ENCODE peak calls at places on chromosomes 7 and 10, in seven cellular contexts. V is choroid plexus epithelial cell, J is HFF-Myc, Y is suprapubic skin, D is spleen, G is heart left ventricle, P is Peyer's patch. A is an unnamed sample.

GRCh38 chr10:12638103-12638502 is 288.8 kb downstream of the CAMK1D start:
- DNase-seq in V (peak; percentile 68), J (peak; percentile 63), Y (no peak), D (no peak), G (no peak), P (peak; percentile 82), A (no peak)

GRCh38 chr7:76133839-76134238 is 67.9 kb upstream of the SRRM3 start:
- DNase-seq in V (no peak), J (no peak), Y (no peak), D (no peak), G (no peak), P (no peak), A (no peak)

GRCh38 chr7:80767655-80768054 is 129.2 kb downstream of the CD36 start:
- DNase-seq in V (no peak), J (no peak), Y (no peak), D (no peak), G (no peak), P (no peak), A (no peak)

GRCh38 chr7:65379318-65379717 is 5.7 kb downstream of the ZNF92 start:
- DNase-seq in V (peak; percentile 65), J (no peak), Y (no peak), D (no peak), G (no peak), P (no peak), A (peak; percentile 46)

GRCh38 chr7:1849351-1849951 is 179.4 kb downstream of the ELFN1 start:
- DNase-seq in V (no peak), J (no peak), Y (peak; percentile 55), D (peak; percentile 54), G (peak; percentile 22), P (no peak), A (no peak)

GRCh38 chr10:80599424-80599847 is 61.7 kb downstream of the SH2D4B start:
- DNase-seq in V (peak; percentile 69), J (no peak), Y (no peak), D (peak; percentile 89), G (peak; percentile 40), P (peak; percentile 46), A (peak; percentile 48)

GRCh38 chr10:132397036-132397541 is at the start of gene PWWP2B:
- DNase-seq in V (no peak), J (no peak), Y (no peak), D (peak; percentile 94), G (peak; percentile 55), P (peak; percentile 82), A (no peak)

GRCh38 chr7:27921081-27921836 is 181.3 kb downstream of the TAX1BP1 start:
- DNase-seq in V (peak; percentile 91), J (peak; percentile 79), Y (no peak), D (no peak), G (no peak), P (no peak), A (peak; percentile 86)

GRCh38 chr7:150935149-150935548 is 43.0 kb downstream of the KCNH2 start:
- DNase-seq in V (no peak), J (no peak), Y (no peak), D (no peak), G (no peak), P (peak; percentile 37), A (no peak)

GRCh38 chr7:158157460-158157859 is 430.2 kb downstream of the PTPRN2 start:
- DNase-seq in V (no peak), J (no peak), Y (no peak), D (no peak), G (no peak), P (no peak), A (no peak)

GRCh38 chr10:23448802-23449570 is 10.1 kb downstream of the OTUD1 start:
- DNase-seq in V (peak; percentile 53), J (no peak), Y (no peak), D (no peak), G (no peak), P (no peak), A (peak; percentile 46)

GRCh38 chr7:155844019-155844453 is 31.8 kb upstream of the SHH start:
- DNase-seq in V (peak; percentile 18), J (no peak), Y (no peak), D (no peak), G (no peak), P (peak; percentile 85), A (peak; percentile 12)

GRCh38 chr10:29950391-29950790 is 109.0 kb downstream of the JCAD start:
- DNase-seq in V (no peak), J (no peak), Y (no peak), D (no peak), G (no peak), P (no peak), A (no peak)

GRCh38 chr7:157550300-157551275 is 213.8 kb downstream of the DNAJB6 start:
- DNase-seq in V (no peak), J (no peak), Y (peak; percentile 33), D (peak; percentile 68), G (no peak), P (peak; percentile 19), A (no peak)

GRCh38 chr7:105982388-105982787 is 19.3 kb downstream of the CDHR3 start:
- DNase-seq in V (no peak), J (no peak), Y (no peak), D (no peak), G (no peak), P (no peak), A (no peak)

GRCh38 chr7:87671-88070 is 104.7 kb upstream of the FAM20C start:
- DNase-seq in V (no peak), J (no peak), Y (no peak), D (no peak), G (no peak), P (peak; percentile 28), A (no peak)

GRCh38 chr7:88927-89921 is 103.1 kb upstream of the FAM20C start:
- DNase-seq in V (peak; percentile 93), J (peak; percentile 79), Y (no peak), D (no peak), G (peak; percentile 77), P (peak; percentile 44), A (peak; percentile 96)

GRCh38 chr7:87047-87446 is 105.3 kb upstream of the FAM20C start:
- DNase-seq in V (no peak), J (no peak), Y (no peak), D (no peak), G (no peak), P (peak; percentile 28), A (no peak)

GRCh38 chr7:86629-87028 is 105.7 kb upstream of the FAM20C start:
- DNase-seq in V (no peak), J (no peak), Y (no peak), D (no peak), G (no peak), P (peak; percentile 33), A (no peak)

GRCh38 chr7:88095-88926 is 104.1 kb upstream of the FAM20C start:
- DNase-seq in V (no peak), J (no peak), Y (no peak), D (no peak), G (no peak), P (peak; percentile 40), A (no peak)
- TF ChIP-seq CTCF in V (peak; percentile 21), J (no peak), Y (no peak), D (no peak), G (no peak), P (no peak), A (peak; percentile 9)

GRCh38 chr10:103276251-103276936 is 544 bp upstream of the INA start:
- DNase-seq in V (no peak), J (no peak), Y (no peak), D (no peak), G (no peak), P (no peak), A (no peak)

GRCh38 chr10:103277713-103278299 is 868 bp downstream of the INA start:
- DNase-seq in V (no peak), J (no peak), Y (no peak), D (no peak), G (no peak), P (no peak), A (no peak)

GRCh38 chr10:103278862-103279298 is 1.9 kb downstream of the INA start:
- DNase-seq in V (peak; percentile 60), J (no peak), Y (no peak), D (no peak), G (peak; percentile 45), P (peak; percentile 58), A (peak; percentile 61)

GRCh38 chr10:103278424-103278823 is 1.5 kb downstream of the INA start:
- DNase-seq in V (no peak), J (no peak), Y (no peak), D (no peak), G (no peak), P (no peak), A (no peak)

DNA sequence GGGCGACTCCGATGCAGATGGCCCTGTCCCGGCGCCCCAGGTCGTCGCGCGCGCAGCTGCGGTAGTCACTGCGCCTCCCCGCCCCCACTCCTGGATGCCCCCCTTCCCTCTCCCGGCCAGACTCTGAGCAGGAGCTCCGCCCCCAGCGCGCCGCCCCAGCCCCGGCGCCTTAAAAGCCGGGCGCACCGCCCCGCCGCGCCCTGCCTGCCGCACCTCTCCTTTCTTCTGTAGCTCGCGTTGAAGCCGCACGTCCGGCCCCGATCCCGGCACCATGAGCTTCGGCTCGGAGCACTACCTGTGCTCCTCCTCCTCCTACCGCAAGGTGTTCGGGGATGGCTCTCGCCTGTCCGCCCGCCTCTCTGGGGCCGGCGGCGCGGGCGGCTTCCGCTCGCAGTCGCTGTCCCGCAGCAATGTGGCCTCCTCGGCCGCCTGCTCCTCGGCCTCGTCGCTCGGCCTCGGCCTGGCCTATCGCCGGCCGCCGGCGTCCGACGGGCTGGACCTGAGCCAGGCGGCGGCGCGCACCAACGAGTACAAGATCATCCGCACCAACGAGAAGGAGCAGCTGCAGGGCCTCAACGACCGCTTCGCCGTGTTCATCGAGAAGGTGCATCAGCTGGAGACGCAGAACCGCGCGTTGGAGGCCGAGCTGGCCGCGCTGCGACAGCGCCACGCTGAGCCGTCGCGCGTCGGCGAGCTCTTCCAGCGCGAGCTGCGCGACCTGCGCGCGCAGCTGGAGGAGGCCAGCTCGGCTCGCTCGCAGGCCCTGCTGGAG is at the start of gene INA:
- DNase-seq in V (peak; percentile 39), J (no peak), Y (no peak), D (no peak), G (no peak), P (no peak), A (peak; percentile 23)
- H3K4me3 ChIP-seq in V (peak within 1 kb of the TSS; percentile 39), J (peak within 1 kb of the TSS; percentile 41), Y (peak within 1 kb of the TSS; percentile 35), D (peak within 1 kb of the TSS; percentile 36), G (peak within 1 kb of the TSS; percentile 45), P (peak within 1 kb of the TSS; percentile 23), A (no peak within 1 kb of the TSS)

DNA sequence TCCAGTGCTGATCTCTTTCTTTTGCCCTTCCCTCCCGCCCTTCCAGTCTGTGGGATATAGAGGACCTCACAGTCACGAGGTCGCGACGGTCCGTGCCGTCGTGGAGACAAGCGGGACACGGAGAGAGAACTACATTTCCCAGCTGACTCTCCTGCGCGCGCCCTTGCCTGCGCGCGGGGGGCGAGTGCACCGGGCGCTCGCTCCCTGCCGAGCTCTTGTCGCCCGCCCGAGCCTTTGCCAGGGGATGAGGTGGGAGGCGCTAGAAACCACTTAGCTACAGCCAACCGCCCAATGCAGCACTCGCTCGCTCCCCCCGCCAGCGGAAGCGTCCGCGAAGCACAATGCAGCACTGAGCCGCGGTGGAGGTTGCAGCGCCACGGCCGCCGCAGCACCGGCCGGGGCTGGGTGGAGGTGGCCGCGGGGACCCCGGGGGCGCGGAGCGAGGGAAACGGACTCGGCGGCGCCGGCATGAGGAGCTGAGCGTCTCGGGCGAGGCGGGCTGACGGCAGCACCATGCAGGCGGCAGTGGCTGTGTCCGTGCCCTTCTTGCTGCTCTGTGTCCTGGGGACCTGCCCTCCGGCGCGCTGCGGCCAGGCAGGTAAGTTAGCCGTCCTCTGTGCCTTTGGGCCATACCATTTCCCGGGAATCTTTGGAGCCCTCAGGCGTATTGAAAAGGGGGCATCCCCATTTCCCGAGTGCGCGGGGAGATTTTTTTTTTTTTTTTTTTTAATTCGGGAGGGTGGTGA is at the start of gene ADAM22:
- DNase-seq in V (peak; percentile 83), J (peak; percentile 17), Y (peak; percentile 90), D (peak; percentile 96), G (peak; percentile 89), P (peak; percentile 95), A (peak; percentile 87)
- TF ChIP-seq CTCF in V (no peak), J (no peak), Y (no peak), D (peak; percentile 10), G (no peak), P (no peak), A (no peak)

GRCh38 chr7:5425507-5426225 is 2.0 kb upstream of the TNRC18 start:
- DNase-seq in V (peak; percentile 92), J (no peak), Y (no peak), D (peak; percentile 86), G (peak; percentile 78), P (peak; percentile 65), A (peak; percentile 93)
- H3K4me3 ChIP-seq in V (peak overlapping the region; percentile 88), J (peak overlapping the region; percentile 68), Y (peak overlapping the region; percentile 82), D (peak overlapping the region; percentile 64), G (peak overlapping the region; percentile 95), P (peak overlapping the region; percentile 88), A (peak overlapping the region; percentile 93)

A was measured in cardiac fibroblast.